ENCODE peak calls at places on chromosomes 3 and 15, in six cellular contexts. T is AG09319; K is left colon; L is stimulated activated CD4-positive, alpha-beta T cell treated with anti-CD3 and anti-CD28 coated beads, Interleukin-15, amount 100 ng/mL, for 1 hour; G is T-cell; B is EL. C is an unnamed sample.

GRCh38 chr3:38588995-38589937 is 60.2 kb downstream of the SCN5A start:
- DNase-seq in T (no peak), K (peak), L (no peak), G (no peak), B (no peak), C (no peak)

GRCh38 chr3:79039192-79039591 is 728.6 kb downstream of the ROBO1 start:
- DNase-seq in T (no peak), K (no peak), L (no peak), G (no peak), B (peak), C (no peak)

GRCh38 chr3:55476515-55476914 is 10.6 kb downstream of the WNT5A start:
- DNase-seq in T (no peak), K (no peak), L (no peak), G (no peak), B (peak), C (no peak)

GRCh38 chr3:55370272-55370671 is 116.8 kb downstream of the WNT5A start:
- DNase-seq in T (no peak), K (no peak), L (no peak), G (no peak), B (no peak), C (no peak)

GRCh38 chr15:57697588-57697987 is 8.9 kb upstream of the POLR2M start:
- DNase-seq in T (no peak), K (no peak), L (no peak), G (no peak), B (peak), C (no peak)

GRCh38 chr3:197259096-197259495 is 39.3 kb downstream of the DLG1 start:
- DNase-seq in T (no peak), K (no peak), L (no peak), G (no peak), B (no peak), C (no peak)

GRCh38 chr3:541328-541727 is 344.8 kb downstream of the CHL1 start:
- DNase-seq in T (no peak), K (no peak), L (no peak), G (no peak), B (no peak), C (no peak)

GRCh38 chr15:97806731-97807130 is 153.8 kb upstream of the ARRDC4 start:
- DNase-seq in T (no peak), K (no peak), L (no peak), G (no peak), B (no peak), C (no peak)

GRCh38 chr15:31295660-31296059 is 31.0 kb upstream of the KLF13 start:
- DNase-seq in T (no peak), K (no peak), L (no peak), G (no peak), B (no peak), C (no peak)

GRCh38 chr15:50808728-50809127 is 43.2 kb upstream of the SPPL2A start:
- DNase-seq in T (no peak), K (no peak), L (no peak), G (no peak), B (no peak), C (no peak)

GRCh38 chr15:89526601-89527441 is 30.4 kb upstream of the RHCG start:
- DNase-seq in T (no peak), K (no peak), L (no peak), G (no peak), B (no peak), C (no peak)

GRCh38 chr3:154139996-154140436 is 18.8 kb downstream of the ARHGEF26 start:
- DNase-seq in T (no peak), K (no peak), L (no peak), G (no peak), B (no peak), C (no peak)

GRCh38 chr3:128590948-128591347 is 59.7 kb downstream of the RPN1 start:
- DNase-seq in T (no peak), K (no peak), L (no peak), G (no peak), B (no peak), C (no peak)

GRCh38 chr3:57048052-57048671 is 12.3 kb upstream of the SPATA12 start:
- DNase-seq in T (peak), K (peak), L (no peak), G (no peak), B (no peak), C (no peak)

GRCh38 chr15:22868495-22868894 is 30.0 kb downstream of the NIPA2 start:
- DNase-seq in T (no peak), K (no peak), L (no peak), G (no peak), B (no peak), C (no peak)

GRCh38 chr3:73148207-73148606 is 86.7 kb downstream of the EBLN2 start:
- DNase-seq in T (no peak), K (no peak), L (no peak), G (no peak), B (no peak), C (no peak)

GRCh38 chr3:123365450-123366143 is 83.3 kb downstream of the ADCY5 start:
- DNase-seq in T (no peak), K (no peak), L (no peak), G (no peak), B (no peak), C (no peak)

GRCh38 chr3:113136529-113136928 is 74.8 kb upstream of the BOC start:
- DNase-seq in T (no peak), K (no peak), L (no peak), G (no peak), B (no peak), C (no peak)

GRCh38 chr3:48561045-48561736 is 2.4 kb downstream of the UCN2 start:
- DNase-seq in T (no peak), K (peak), L (no peak), G (no peak), B (peak), C (no peak)

GRCh38 chr3:101203411-101203810 is 117.0 kb downstream of the IMPG2 start:
- DNase-seq in T (no peak), K (no peak), L (no peak), G (no peak), B (peak), C (no peak)

GRCh38 chr3:118637866-118638265 is 396.8 kb downstream of the IGSF11 start:
- DNase-seq in T (no peak), K (no peak), L (no peak), G (no peak), B (no peak), C (no peak)

GRCh38 chr15:62059108-62059817 is 984 bp downstream of the VPS13C start:
- DNase-seq in T (no peak), K (no peak), L (no peak), G (no peak), B (peak), C (no peak)

GRCh38 chr3:183122257-183122932 is 23.1 kb upstream of the MCCC1 start:
- DNase-seq in T (peak), K (no peak), L (no peak), G (no peak), B (peak), C (peak)

GRCh38 chr3:116052602-116053001 is 392.7 kb downstream of the LSAMP start:
- DNase-seq in T (no peak), K (no peak), L (no peak), G (no peak), B (no peak), C (no peak)

C was measured in smooth muscle cell of the brain vasculature.